ENCODE peak calls at places on chromosomes 3 and 15, in five cellular contexts. W is fibroblast of mammary gland, P is body of pancreas, R is progenitor cell of endocrine pancreas, V is endothelial cell. I is an unnamed sample.

GRCh38 chr3:52333869-52334557 is 17.9 kb downstream of the DNAH1 start:
- DNase-seq in W (peak; percentile 5), P (no peak), R (no peak), V (no peak), I (no peak)

GRCh38 chr3:183455064-183455463 is 26.6 kb upstream of the MCF2L2 start:
- DNase-seq in W (peak; percentile 75), P (no peak), R (no peak), V (no peak), I (no peak)

GRCh38 chr3:134641671-134642300 is 9.0 kb downstream of the KY start:
- DNase-seq in W (no peak), P (no peak), R (peak; percentile 6), V (no peak), I (no peak)

GRCh38 chr3:119885746-119886530 is 104.0 kb downstream of the NR1I2 start:
- DNase-seq in W (peak; percentile 26), P (no peak), R (no peak), V (no peak), I (no peak)

GRCh38 chr15:74133703-74134386 is 3.5 kb downstream of the ISLR2 start:
- DNase-seq in W (no peak), P (no peak), R (no peak), V (no peak), I (no peak)

GRCh38 chr3:50539887-50540286 is 27.7 kb downstream of the C3orf18 start:
- DNase-seq in W (no peak), P (no peak), R (no peak), V (no peak), I (no peak)

GRCh38 chr15:86139828-86140227 is 60.2 kb downstream of the AGBL1 start:
- DNase-seq in W (no peak), P (no peak), R (peak; percentile 10), V (no peak), I (peak; percentile 43)

GRCh38 chr15:81809543-81809942 is 236.3 kb downstream of the MEX3B start:
- DNase-seq in W (peak; percentile 3), P (no peak), R (no peak), V (peak; percentile 10), I (no peak)

GRCh38 chr3:151477596-151478375 is 16.9 kb upstream of the IGSF10 start:
- DNase-seq in W (no peak), P (no peak), R (no peak), V (no peak), I (no peak)

GRCh38 chr15:90686435-90687218 is 30.5 kb upstream of the BLM start:
- DNase-seq in W (no peak), P (no peak), R (no peak), V (no peak), I (no peak)

GRCh38 chr15:51349156-51349844 is 7.8 kb downstream of the GLDN start:
- DNase-seq in W (peak; percentile 12), P (no peak), R (no peak), V (no peak), I (no peak)

GRCh38 chr3:105809204-105809893 is 59.5 kb downstream of the CBLB start:
- DNase-seq in W (no peak), P (no peak), R (no peak), V (no peak), I (no peak)

GRCh38 chr3:71874618-71875017 is 89.7 kb upstream of the PROK2 start:
- DNase-seq in W (no peak), P (no peak), R (no peak), V (no peak), I (no peak)

GRCh38 chr3:147977001-147977400 is 567.8 kb downstream of the ZIC1 start:
- DNase-seq in W (no peak), P (no peak), R (no peak), V (no peak), I (no peak)

GRCh38 chr3:11558002-11558401 is 85.7 kb downstream of the VGLL4 start:
- DNase-seq in W (peak; percentile 95), P (no peak), R (no peak), V (no peak), I (no peak)

GRCh38 chr3:39447637-39448483 is 19.6 kb upstream of the MOBP start:
- DNase-seq in W (peak; percentile 82), P (peak; percentile 73), R (peak; percentile 61), V (peak; percentile 70), I (peak; percentile 74)

GRCh38 chr3:10782011-10782410 is 34.0 kb upstream of the SLC6A11 start:
- DNase-seq in W (no peak), P (no peak), R (no peak), V (no peak), I (no peak)

GRCh38 chr3:190220362-190220761 is 99.7 kb upstream of the P3H2 start:
- DNase-seq in W (no peak), P (no peak), R (no peak), V (no peak), I (no peak)

GRCh38 chr3:49359623-49360022 is 1.5 kb upstream of the GPX1 start:
- DNase-seq in W (peak; percentile 57), P (no peak), R (no peak), V (no peak), I (no peak)

GRCh38 chr3:138507524-138507923 is 73.1 kb downstream of the ESYT3 start:
- DNase-seq in W (no peak), P (no peak), R (no peak), V (no peak), I (no peak)

GRCh38 chr3:154304116-154304786 is 20.0 kb downstream of the DHX36 start:
- DNase-seq in W (peak; percentile 26), P (no peak), R (no peak), V (no peak), I (no peak)

GRCh38 chr3:85316252-85316651 is 357.5 kb downstream of the CADM2 start:
- DNase-seq in W (no peak), P (no peak), R (no peak), V (no peak), I (no peak)

GRCh38 chr3:189588061-189588817 is 43.0 kb upstream of the TP63 start:
- DNase-seq in W (peak; percentile 94), P (no peak), R (no peak), V (no peak), I (no peak)

GRCh38 chr15:70054366-70054765 is 43.4 kb downstream of the TLE3 start:
- DNase-seq in W (no peak), P (no peak), R (no peak), V (no peak), I (no peak)

GRCh38 chr15:66251790-66252355 is 1.7 kb downstream of the MEGF11 start:
- DNase-seq in W (no peak), P (no peak), R (no peak), V (peak; percentile 30), I (peak; percentile 37)

GRCh38 chr3:136929984-136930671 is 27.7 kb upstream of the IL20RB start:
- DNase-seq in W (peak; percentile 61), P (peak; percentile 34), R (no peak), V (no peak), I (no peak)

GRCh38 chr15:66883322-66883911 is 181.4 kb downstream of the SMAD6 start:
- DNase-seq in W (peak; percentile 100), P (peak; percentile 83), R (peak; percentile 48), V (no peak), I (peak; percentile 45)

GRCh38 chr15:66742286-66742685 is 40.2 kb downstream of the SMAD6 start:
- DNase-seq in W (no peak), P (no peak), R (no peak), V (no peak), I (no peak)

GRCh38 chr3:72295276-72295973 is 510.5 kb upstream of the PROK2 start:
- DNase-seq in W (no peak), P (no peak), R (no peak), V (no peak), I (no peak)

GRCh38 chr3:126721246-126721645 is 17.2 kb downstream of the CHCHD6 start:
- DNase-seq in W (peak; percentile 8), P (no peak), R (no peak), V (no peak), I (no peak)

GRCh38 chr15:63198752-63199250 is 9.4 kb downstream of the RAB8B start:
- DNase-seq in W (no peak), P (no peak), R (no peak), V (no peak), I (no peak)

GRCh38 chr3:170437696-170438407 is 19.2 kb downstream of the CLDN11 start:
- DNase-seq in W (no peak), P (no peak), R (no peak), V (no peak), I (no peak)

GRCh38 chr3:119681279-119681678 is 4.1 kb upstream of the COX17 start:
- DNase-seq in W (peak; percentile 68), P (no peak), R (no peak), V (no peak), I (no peak)

GRCh38 chr3:105394177-105394576 is 27.5 kb downstream of the ALCAM start:
- DNase-seq in W (no peak), P (no peak), R (no peak), V (no peak), I (no peak)

GRCh38 chr3:62242846-62243245 is 130.5 kb downstream of the FEZF2 start:
- DNase-seq in W (no peak), P (no peak), R (no peak), V (no peak), I (no peak)
- TF ChIP-seq CTCF in W (no peak), P (no peak), R (no peak), V (no peak), I (no peak)

GRCh38 chr3:129892857-129893615 is 475 bp downstream of the TMCC1 start:
- DNase-seq in W (peak; percentile 7), P (no peak), R (peak; percentile 60), V (peak; percentile 66), I (peak; percentile 77)
- TF ChIP-seq CTCF in W (no peak), P (peak; percentile 1), R (no peak), V (no peak), I (no peak)

GRCh38 chr15:61327019-61327631 is 98.0 kb upstream of the RORA start:
- DNase-seq in W (peak; percentile 25), P (no peak), R (no peak), V (no peak), I (no peak)
- TF ChIP-seq CTCF in W (no peak), P (no peak), R (no peak), V (no peak), I (no peak)

GRCh38 chr3:150240891-150241290 is 167.2 kb upstream of the TSC22D2 start:
- DNase-seq in W (no peak), P (no peak), R (no peak), V (no peak), I (no peak)

GRCh38 chr3:150239764-150240163 is 168.3 kb upstream of the TSC22D2 start:
- DNase-seq in W (no peak), P (no peak), R (no peak), V (no peak), I (no peak)

GRCh38 chr3:150238043-150238802 is 169.9 kb upstream of the TSC22D2 start:
- DNase-seq in W (no peak), P (peak; percentile 21), R (no peak), V (no peak), I (no peak)

GRCh38 chr3:150237490-150237889 is 170.6 kb upstream of the TSC22D2 start:
- DNase-seq in W (peak; percentile 82), P (no peak), R (no peak), V (no peak), I (no peak)

DNA sequence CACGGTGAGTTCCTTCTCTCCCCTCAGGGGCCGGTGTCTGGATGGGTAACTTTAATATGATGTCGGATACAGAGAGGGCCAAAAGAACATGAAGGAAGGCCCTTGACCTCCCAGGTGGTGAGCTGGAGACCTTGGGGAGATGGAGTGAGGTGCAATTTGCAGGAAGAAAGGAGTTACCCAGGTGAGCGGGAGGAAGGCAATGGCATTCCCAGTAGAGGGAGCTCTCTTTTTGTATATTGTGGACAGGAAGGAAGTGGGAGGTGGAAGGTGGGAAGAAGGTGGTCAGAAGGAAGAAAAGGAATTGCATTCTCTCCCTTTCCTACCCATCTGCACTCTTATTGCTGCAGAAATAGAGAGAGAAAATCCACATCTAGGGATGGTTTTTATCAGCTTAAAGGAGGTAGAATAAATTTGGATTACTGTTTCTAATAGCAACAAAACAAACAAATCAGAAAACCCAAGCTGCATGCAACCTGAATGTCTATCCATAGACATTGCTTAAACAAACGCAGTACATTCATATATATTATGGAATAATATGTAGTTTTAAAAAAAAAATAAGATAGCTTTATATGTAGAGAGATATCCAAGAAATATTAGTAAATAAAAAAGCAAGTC is 169.0 kb upstream of the TSC22D2 start:
- DNase-seq in W (no peak), P (peak; percentile 39), R (no peak), V (no peak), I (no peak)
- TF ChIP-seq CTCF in W (peak; percentile 28), P (peak; percentile 51), R (peak; percentile 66), V (no peak), I (peak; percentile 41)